ENCODE peak calls at places on chromosomes 6 and 20, in six cellular contexts. One of them, this sample, is unnamed.

GRCh38 chr20:51275816-51276215 is 252.9 kb upstream of the KCNG1 start:
- DNase-seq in T-helper 2 cell: no peak
- DNase-seq in naive thymus-derived CD8-positive, alpha-beta T cell: no peak
- DNase-seq in stimulated activated naive CD8-positive, alpha-beta T cell treated with anti-CD3 and anti-CD28 coated beads, Interleukin-15, Interleukin-2, amounts not matched to agents 100 U/mL and 50 U/mL, for 24 hours: no peak
- DNase-seq in naive thymus-derived CD4-positive, alpha-beta T cell: no peak
- DNase-seq in activated gamma-delta T cell treated with Interleukin-2 at 50 U/mL for 16 hours: no peak
- DNase-seq in this sample: no peak

GRCh38 chr6:819122-819521 is 126.2 kb upstream of the EXOC2 start:
- DNase-seq in T-helper 2 cell: no peak
- DNase-seq in naive thymus-derived CD8-positive, alpha-beta T cell: no peak
- DNase-seq in stimulated activated naive CD8-positive, alpha-beta T cell treated with anti-CD3 and anti-CD28 coated beads, Interleukin-15, Interleukin-2, amounts not matched to agents 100 U/mL and 50 U/mL, for 24 hours: no peak
- DNase-seq in naive thymus-derived CD4-positive, alpha-beta T cell: no peak
- DNase-seq in activated gamma-delta T cell treated with Interleukin-2 at 50 U/mL for 16 hours: no peak
- DNase-seq in this sample: no peak

GRCh38 chr6:125773387-125774341 is 17.1 kb upstream of the NCOA7 start:
- DNase-seq in T-helper 2 cell: no peak
- DNase-seq in naive thymus-derived CD8-positive, alpha-beta T cell: no peak
- DNase-seq in stimulated activated naive CD8-positive, alpha-beta T cell treated with anti-CD3 and anti-CD28 coated beads, Interleukin-15, Interleukin-2, amounts not matched to agents 100 U/mL and 50 U/mL, for 24 hours: no peak
- DNase-seq in naive thymus-derived CD4-positive, alpha-beta T cell: no peak
- DNase-seq in activated gamma-delta T cell treated with Interleukin-2 at 50 U/mL for 16 hours: no peak
- DNase-seq in this sample: no peak

GRCh38 chr6:125854355-125854754 is 63.6 kb downstream of the NCOA7 start:
- DNase-seq in T-helper 2 cell: no peak
- DNase-seq in naive thymus-derived CD8-positive, alpha-beta T cell: no peak
- DNase-seq in stimulated activated naive CD8-positive, alpha-beta T cell treated with anti-CD3 and anti-CD28 coated beads, Interleukin-15, Interleukin-2, amounts not matched to agents 100 U/mL and 50 U/mL, for 24 hours: no peak
- DNase-seq in naive thymus-derived CD4-positive, alpha-beta T cell: no peak
- DNase-seq in activated gamma-delta T cell treated with Interleukin-2 at 50 U/mL for 16 hours: no peak
- DNase-seq in this sample: no peak

GRCh38 chr6:98716341-98716740 is 118.0 kb upstream of the POU3F2 start:
- DNase-seq in T-helper 2 cell: no peak
- DNase-seq in naive thymus-derived CD8-positive, alpha-beta T cell: no peak
- DNase-seq in stimulated activated naive CD8-positive, alpha-beta T cell treated with anti-CD3 and anti-CD28 coated beads, Interleukin-15, Interleukin-2, amounts not matched to agents 100 U/mL and 50 U/mL, for 24 hours: no peak
- DNase-seq in naive thymus-derived CD4-positive, alpha-beta T cell: no peak
- DNase-seq in activated gamma-delta T cell treated with Interleukin-2 at 50 U/mL for 16 hours: no peak
- DNase-seq in this sample: peak

GRCh38 chr6:42627674-42628073 is 63.8 kb downstream of the UBR2 start:
- DNase-seq in T-helper 2 cell: no peak
- DNase-seq in naive thymus-derived CD8-positive, alpha-beta T cell: no peak
- DNase-seq in stimulated activated naive CD8-positive, alpha-beta T cell treated with anti-CD3 and anti-CD28 coated beads, Interleukin-15, Interleukin-2, amounts not matched to agents 100 U/mL and 50 U/mL, for 24 hours: no peak
- DNase-seq in naive thymus-derived CD4-positive, alpha-beta T cell: no peak
- DNase-seq in activated gamma-delta T cell treated with Interleukin-2 at 50 U/mL for 16 hours: no peak
- DNase-seq in this sample: no peak

GRCh38 chr6:10951675-10952282 is 64.9 kb downstream of the SYCP2L start:
- DNase-seq in T-helper 2 cell: no peak
- DNase-seq in naive thymus-derived CD8-positive, alpha-beta T cell: no peak
- DNase-seq in stimulated activated naive CD8-positive, alpha-beta T cell treated with anti-CD3 and anti-CD28 coated beads, Interleukin-15, Interleukin-2, amounts not matched to agents 100 U/mL and 50 U/mL, for 24 hours: no peak
- DNase-seq in naive thymus-derived CD4-positive, alpha-beta T cell: no peak
- DNase-seq in activated gamma-delta T cell treated with Interleukin-2 at 50 U/mL for 16 hours: no peak
- DNase-seq in this sample: peak

GRCh38 chr6:56753801-56754200 is 111.1 kb upstream of the DST start:
- DNase-seq in T-helper 2 cell: no peak
- DNase-seq in naive thymus-derived CD8-positive, alpha-beta T cell: no peak
- DNase-seq in stimulated activated naive CD8-positive, alpha-beta T cell treated with anti-CD3 and anti-CD28 coated beads, Interleukin-15, Interleukin-2, amounts not matched to agents 100 U/mL and 50 U/mL, for 24 hours: no peak
- DNase-seq in naive thymus-derived CD4-positive, alpha-beta T cell: no peak
- DNase-seq in activated gamma-delta T cell treated with Interleukin-2 at 50 U/mL for 16 hours: no peak
- DNase-seq in this sample: no peak

GRCh38 chr20:34112600-34113061 is 588 bp upstream of the EIF2S2 start:
- DNase-seq in T-helper 2 cell: no peak
- DNase-seq in naive thymus-derived CD8-positive, alpha-beta T cell: peak
- DNase-seq in stimulated activated naive CD8-positive, alpha-beta T cell treated with anti-CD3 and anti-CD28 coated beads, Interleukin-15, Interleukin-2, amounts not matched to agents 100 U/mL and 50 U/mL, for 24 hours: no peak
- DNase-seq in naive thymus-derived CD4-positive, alpha-beta T cell: peak
- DNase-seq in activated gamma-delta T cell treated with Interleukin-2 at 50 U/mL for 16 hours: no peak
- DNase-seq in this sample: no peak

GRCh38 chr6:42771741-42772100 is 10.1 kb upstream of the BICRAL start:
- DNase-seq in T-helper 2 cell: peak
- DNase-seq in naive thymus-derived CD8-positive, alpha-beta T cell: peak
- DNase-seq in stimulated activated naive CD8-positive, alpha-beta T cell treated with anti-CD3 and anti-CD28 coated beads, Interleukin-15, Interleukin-2, amounts not matched to agents 100 U/mL and 50 U/mL, for 24 hours: no peak
- DNase-seq in naive thymus-derived CD4-positive, alpha-beta T cell: peak
- DNase-seq in activated gamma-delta T cell treated with Interleukin-2 at 50 U/mL for 16 hours: peak
- DNase-seq in this sample: no peak

GRCh38 chr6:87675004-87675681 is 26.9 kb downstream of the AKIRIN2 start:
- DNase-seq in T-helper 2 cell: no peak
- DNase-seq in naive thymus-derived CD8-positive, alpha-beta T cell: no peak
- DNase-seq in stimulated activated naive CD8-positive, alpha-beta T cell treated with anti-CD3 and anti-CD28 coated beads, Interleukin-15, Interleukin-2, amounts not matched to agents 100 U/mL and 50 U/mL, for 24 hours: no peak
- DNase-seq in naive thymus-derived CD4-positive, alpha-beta T cell: no peak
- DNase-seq in activated gamma-delta T cell treated with Interleukin-2 at 50 U/mL for 16 hours: no peak
- DNase-seq in this sample: no peak

GRCh38 chr20:51029963-51030930 is 7.3 kb upstream of the KCNG1 start:
- DNase-seq in T-helper 2 cell: no peak
- DNase-seq in naive thymus-derived CD8-positive, alpha-beta T cell: no peak
- DNase-seq in stimulated activated naive CD8-positive, alpha-beta T cell treated with anti-CD3 and anti-CD28 coated beads, Interleukin-15, Interleukin-2, amounts not matched to agents 100 U/mL and 50 U/mL, for 24 hours: no peak
- DNase-seq in naive thymus-derived CD4-positive, alpha-beta T cell: no peak
- DNase-seq in activated gamma-delta T cell treated with Interleukin-2 at 50 U/mL for 16 hours: no peak
- DNase-seq in this sample: no peak

GRCh38 chr6:25490018-25490865 is 161.8 kb upstream of the SCGN start:
- DNase-seq in T-helper 2 cell: peak
- DNase-seq in naive thymus-derived CD8-positive, alpha-beta T cell: peak
- DNase-seq in stimulated activated naive CD8-positive, alpha-beta T cell treated with anti-CD3 and anti-CD28 coated beads, Interleukin-15, Interleukin-2, amounts not matched to agents 100 U/mL and 50 U/mL, for 24 hours: peak
- DNase-seq in naive thymus-derived CD4-positive, alpha-beta T cell: peak
- DNase-seq in activated gamma-delta T cell treated with Interleukin-2 at 50 U/mL for 16 hours: peak
- DNase-seq in this sample: no peak

GRCh38 chr6:70547313-70547712 is 19.4 kb upstream of the SDHAF4 start:
- DNase-seq in T-helper 2 cell: no peak
- DNase-seq in naive thymus-derived CD8-positive, alpha-beta T cell: no peak
- DNase-seq in stimulated activated naive CD8-positive, alpha-beta T cell treated with anti-CD3 and anti-CD28 coated beads, Interleukin-15, Interleukin-2, amounts not matched to agents 100 U/mL and 50 U/mL, for 24 hours: no peak
- DNase-seq in naive thymus-derived CD4-positive, alpha-beta T cell: no peak
- DNase-seq in activated gamma-delta T cell treated with Interleukin-2 at 50 U/mL for 16 hours: no peak
- DNase-seq in this sample: no peak

GRCh38 chr6:115890238-115890637 is 170.5 kb downstream of the FRK start:
- DNase-seq in T-helper 2 cell: no peak
- DNase-seq in naive thymus-derived CD8-positive, alpha-beta T cell: no peak
- DNase-seq in stimulated activated naive CD8-positive, alpha-beta T cell treated with anti-CD3 and anti-CD28 coated beads, Interleukin-15, Interleukin-2, amounts not matched to agents 100 U/mL and 50 U/mL, for 24 hours: no peak
- DNase-seq in naive thymus-derived CD4-positive, alpha-beta T cell: no peak
- DNase-seq in activated gamma-delta T cell treated with Interleukin-2 at 50 U/mL for 16 hours: no peak
- DNase-seq in this sample: no peak

GRCh38 chr6:62202078-62202477 is 83.9 kb downstream of the KHDRBS2 start:
- DNase-seq in T-helper 2 cell: no peak
- DNase-seq in naive thymus-derived CD8-positive, alpha-beta T cell: no peak
- DNase-seq in stimulated activated naive CD8-positive, alpha-beta T cell treated with anti-CD3 and anti-CD28 coated beads, Interleukin-15, Interleukin-2, amounts not matched to agents 100 U/mL and 50 U/mL, for 24 hours: no peak
- DNase-seq in naive thymus-derived CD4-positive, alpha-beta T cell: no peak
- DNase-seq in activated gamma-delta T cell treated with Interleukin-2 at 50 U/mL for 16 hours: no peak
- DNase-seq in this sample: no peak

GRCh38 chr20:47464380-47465101 is 37.1 kb upstream of the NCOA3 start:
- DNase-seq in T-helper 2 cell: no peak
- DNase-seq in naive thymus-derived CD8-positive, alpha-beta T cell: no peak
- DNase-seq in stimulated activated naive CD8-positive, alpha-beta T cell treated with anti-CD3 and anti-CD28 coated beads, Interleukin-15, Interleukin-2, amounts not matched to agents 100 U/mL and 50 U/mL, for 24 hours: no peak
- DNase-seq in naive thymus-derived CD4-positive, alpha-beta T cell: no peak
- DNase-seq in activated gamma-delta T cell treated with Interleukin-2 at 50 U/mL for 16 hours: no peak
- DNase-seq in this sample: no peak

GRCh38 chr20:30919514-30920188 is 337.8 kb upstream of the DEFB115 start:
- DNase-seq in T-helper 2 cell: no peak
- DNase-seq in naive thymus-derived CD8-positive, alpha-beta T cell: no peak
- DNase-seq in stimulated activated naive CD8-positive, alpha-beta T cell treated with anti-CD3 and anti-CD28 coated beads, Interleukin-15, Interleukin-2, amounts not matched to agents 100 U/mL and 50 U/mL, for 24 hours: no peak
- DNase-seq in naive thymus-derived CD4-positive, alpha-beta T cell: no peak
- DNase-seq in activated gamma-delta T cell treated with Interleukin-2 at 50 U/mL for 16 hours: no peak
- DNase-seq in this sample: no peak

GRCh38 chr6:35795453-35796071 is 1.6 kb downstream of the CLPS start:
- DNase-seq in T-helper 2 cell: no peak
- DNase-seq in naive thymus-derived CD8-positive, alpha-beta T cell: no peak
- DNase-seq in stimulated activated naive CD8-positive, alpha-beta T cell treated with anti-CD3 and anti-CD28 coated beads, Interleukin-15, Interleukin-2, amounts not matched to agents 100 U/mL and 50 U/mL, for 24 hours: no peak
- DNase-seq in naive thymus-derived CD4-positive, alpha-beta T cell: no peak
- DNase-seq in activated gamma-delta T cell treated with Interleukin-2 at 50 U/mL for 16 hours: no peak
- DNase-seq in this sample: no peak

GRCh38 chr20:57080796-57081195 is 185.6 kb downstream of the BMP7 start:
- DNase-seq in T-helper 2 cell: no peak
- DNase-seq in naive thymus-derived CD8-positive, alpha-beta T cell: no peak
- DNase-seq in stimulated activated naive CD8-positive, alpha-beta T cell treated with anti-CD3 and anti-CD28 coated beads, Interleukin-15, Interleukin-2, amounts not matched to agents 100 U/mL and 50 U/mL, for 24 hours: no peak
- DNase-seq in naive thymus-derived CD4-positive, alpha-beta T cell: no peak
- DNase-seq in activated gamma-delta T cell treated with Interleukin-2 at 50 U/mL for 16 hours: no peak
- DNase-seq in this sample: no peak

GRCh38 chr6:18022398-18023231 is 35.2 kb upstream of the KIF13A start:
- DNase-seq in T-helper 2 cell: no peak
- DNase-seq in naive thymus-derived CD8-positive, alpha-beta T cell: no peak
- DNase-seq in stimulated activated naive CD8-positive, alpha-beta T cell treated with anti-CD3 and anti-CD28 coated beads, Interleukin-15, Interleukin-2, amounts not matched to agents 100 U/mL and 50 U/mL, for 24 hours: no peak
- DNase-seq in naive thymus-derived CD4-positive, alpha-beta T cell: no peak
- DNase-seq in activated gamma-delta T cell treated with Interleukin-2 at 50 U/mL for 16 hours: no peak
- DNase-seq in this sample: no peak